ENCODE peak calls at places on chromosomes 4 and X, in five cellular contexts. One of them, this sample, is unnamed.

GRCh38 chrX:126551725-126552312 is 795 bp downstream of the DCAF12L1 start:
- DNase-seq in adrenal gland: no peak
- DNase-seq in uterus: no peak
- DNase-seq in Peyer's patch: no peak
- DNase-seq in stomach: no peak
- DNase-seq in this sample: peak; percentile 1

GRCh38 chrX:17590892-17591740 is 146.2 kb upstream of the SCML1 start:
- DNase-seq in adrenal gland: peak; percentile 75
- DNase-seq in uterus: peak; percentile 71
- DNase-seq in Peyer's patch: no peak
- DNase-seq in stomach: peak; percentile 65
- DNase-seq in this sample: peak; percentile 66

GRCh38 chr4:11299016-11299415 is 129.7 kb downstream of the HS3ST1 start:
- DNase-seq in adrenal gland: no peak
- DNase-seq in uterus: no peak
- DNase-seq in Peyer's patch: no peak
- DNase-seq in stomach: no peak
- DNase-seq in this sample: no peak

GRCh38 chr4:138301536-138301935 is 59.4 kb upstream of the SLC7A11 start:
- DNase-seq in adrenal gland: no peak
- DNase-seq in uterus: no peak
- DNase-seq in Peyer's patch: no peak
- DNase-seq in stomach: no peak
- DNase-seq in this sample: peak; percentile 3

GRCh38 chrX:40154229-40154852 is 56.6 kb upstream of the BCOR start:
- DNase-seq in adrenal gland: peak; percentile 65
- DNase-seq in uterus: no peak
- DNase-seq in Peyer's patch: no peak
- DNase-seq in stomach: no peak
- DNase-seq in this sample: peak; percentile 60

GRCh38 chr4:176547005-176547404 is 227.2 kb downstream of the SPCS3 start:
- DNase-seq in adrenal gland: no peak
- DNase-seq in uterus: no peak
- DNase-seq in Peyer's patch: no peak
- DNase-seq in stomach: no peak
- DNase-seq in this sample: no peak

GRCh38 chr4:92210906-92211305 is 92.9 kb upstream of the GRID2 start:
- DNase-seq in adrenal gland: no peak
- DNase-seq in uterus: no peak
- DNase-seq in Peyer's patch: no peak
- DNase-seq in stomach: no peak
- DNase-seq in this sample: no peak

GRCh38 chrX:130224810-130225209 is 43.9 kb downstream of the ZNF280C start:
- DNase-seq in adrenal gland: no peak
- DNase-seq in uterus: no peak
- DNase-seq in Peyer's patch: no peak
- DNase-seq in stomach: no peak
- DNase-seq in this sample: no peak

GRCh38 chr4:102268355-102268754 is 76.9 kb downstream of the SLC39A8 start:
- DNase-seq in adrenal gland: no peak
- DNase-seq in uterus: no peak
- DNase-seq in Peyer's patch: no peak
- DNase-seq in stomach: no peak
- DNase-seq in this sample: no peak

GRCh38 chrX:103727115-103727514 is 16.4 kb downstream of the TMEM31 start:
- DNase-seq in adrenal gland: no peak
- DNase-seq in uterus: no peak
- DNase-seq in Peyer's patch: no peak
- DNase-seq in stomach: no peak
- DNase-seq in this sample: no peak

GRCh38 chr4:94545296-94545695 is 93.6 kb downstream of the PDLIM5 start:
- DNase-seq in adrenal gland: no peak
- DNase-seq in uterus: no peak
- DNase-seq in Peyer's patch: no peak
- DNase-seq in stomach: no peak
- DNase-seq in this sample: no peak

GRCh38 chrX:84144281-84144680 is 43.7 kb downstream of the RPS6KA6 start:
- DNase-seq in adrenal gland: no peak
- DNase-seq in uterus: no peak
- DNase-seq in Peyer's patch: no peak
- DNase-seq in stomach: no peak
- DNase-seq in this sample: no peak

GRCh38 chrX:46642145-46642544 is 68.6 kb downstream of the CHST7 start:
- DNase-seq in adrenal gland: peak; percentile 12
- DNase-seq in uterus: no peak
- DNase-seq in Peyer's patch: no peak
- DNase-seq in stomach: no peak
- DNase-seq in this sample: peak; percentile 79

GRCh38 chr4:182074842-182075241 is 168.4 kb upstream of the TENM3 start:
- DNase-seq in adrenal gland: no peak
- DNase-seq in uterus: no peak
- DNase-seq in Peyer's patch: no peak
- DNase-seq in stomach: no peak
- DNase-seq in this sample: peak; percentile 2

GRCh38 chr4:168723020-168723419 is 226.2 kb downstream of the PALLD start:
- DNase-seq in adrenal gland: peak; percentile 38
- DNase-seq in uterus: no peak
- DNase-seq in Peyer's patch: no peak
- DNase-seq in stomach: no peak
- DNase-seq in this sample: peak; percentile 64

GRCh38 chr4:138775890-138776289 is 239.7 kb upstream of the NOCT start:
- DNase-seq in adrenal gland: peak; percentile 1
- DNase-seq in uterus: no peak
- DNase-seq in Peyer's patch: no peak
- DNase-seq in stomach: no peak
- DNase-seq in this sample: no peak

GRCh38 chr4:128861856-128862518 is 52.5 kb downstream of the JADE1 start:
- DNase-seq in adrenal gland: no peak
- DNase-seq in uterus: no peak
- DNase-seq in Peyer's patch: no peak
- DNase-seq in stomach: no peak
- DNase-seq in this sample: no peak

GRCh38 chrX:51860679-51861078 is 32.7 kb upstream of the MAGED1 start:
- DNase-seq in adrenal gland: peak; percentile 11
- DNase-seq in uterus: peak; percentile 17
- DNase-seq in Peyer's patch: no peak
- DNase-seq in stomach: no peak
- DNase-seq in this sample: no peak

GRCh38 chr4:154569028-154569427 is 6.2 kb downstream of the FGB start:
- DNase-seq in adrenal gland: no peak
- DNase-seq in uterus: no peak
- DNase-seq in Peyer's patch: no peak
- DNase-seq in stomach: no peak
- DNase-seq in this sample: no peak

GRCh38 chr4:106421441-106422296 is 53.1 kb upstream of the GIMD1 start:
- DNase-seq in adrenal gland: no peak
- DNase-seq in uterus: no peak
- DNase-seq in Peyer's patch: no peak
- DNase-seq in stomach: no peak
- DNase-seq in this sample: no peak

GRCh38 chr4:112214397-112215264 is 17.0 kb upstream of the AP1AR start:
- DNase-seq in adrenal gland: no peak
- DNase-seq in uterus: no peak
- DNase-seq in Peyer's patch: no peak
- DNase-seq in stomach: no peak
- DNase-seq in this sample: no peak

GRCh38 chrX:136671006-136671610 is 23.1 kb downstream of the CD40LG start:
- DNase-seq in adrenal gland: no peak
- DNase-seq in uterus: no peak
- DNase-seq in Peyer's patch: no peak
- DNase-seq in stomach: no peak
- DNase-seq in this sample: no peak

GRCh38 chr4:54902261-54902660 is 223.1 kb downstream of the KDR start:
- DNase-seq in adrenal gland: no peak
- DNase-seq in uterus: no peak
- DNase-seq in Peyer's patch: no peak
- DNase-seq in stomach: no peak
- DNase-seq in this sample: peak; percentile 63

GRCh38 chrX:3362956-3363355 is 16.5 kb upstream of the MXRA5 start:
- DNase-seq in adrenal gland: no peak
- DNase-seq in uterus: no peak
- DNase-seq in Peyer's patch: no peak
- DNase-seq in stomach: no peak
- DNase-seq in this sample: peak; percentile 68

GRCh38 chr4:184826315-184827266 is 823 bp upstream of the ACSL1 start:
- DNase-seq in adrenal gland: peak; percentile 47
- DNase-seq in uterus: peak; percentile 35
- DNase-seq in Peyer's patch: peak; percentile 51
- DNase-seq in stomach: peak; percentile 46
- DNase-seq in this sample: no peak

GRCh38 chr4:11724731-11725130 is 296.0 kb upstream of the HS3ST1 start:
- DNase-seq in adrenal gland: no peak
- DNase-seq in uterus: no peak
- DNase-seq in Peyer's patch: no peak
- DNase-seq in stomach: no peak
- DNase-seq in this sample: no peak

GRCh38 chr4:82839624-82840023 is 41.0 kb upstream of the SCD5 start:
- DNase-seq in adrenal gland: no peak
- DNase-seq in uterus: no peak
- DNase-seq in Peyer's patch: no peak
- DNase-seq in stomach: no peak
- DNase-seq in this sample: no peak

GRCh38 chrX:101658661-101659477 is 781 bp downstream of the ARMCX2 start:
- DNase-seq in adrenal gland: peak; percentile 78
- DNase-seq in uterus: peak; percentile 76
- DNase-seq in Peyer's patch: peak; percentile 72
- DNase-seq in stomach: peak; percentile 69
- DNase-seq in this sample: peak; percentile 78

DNA sequence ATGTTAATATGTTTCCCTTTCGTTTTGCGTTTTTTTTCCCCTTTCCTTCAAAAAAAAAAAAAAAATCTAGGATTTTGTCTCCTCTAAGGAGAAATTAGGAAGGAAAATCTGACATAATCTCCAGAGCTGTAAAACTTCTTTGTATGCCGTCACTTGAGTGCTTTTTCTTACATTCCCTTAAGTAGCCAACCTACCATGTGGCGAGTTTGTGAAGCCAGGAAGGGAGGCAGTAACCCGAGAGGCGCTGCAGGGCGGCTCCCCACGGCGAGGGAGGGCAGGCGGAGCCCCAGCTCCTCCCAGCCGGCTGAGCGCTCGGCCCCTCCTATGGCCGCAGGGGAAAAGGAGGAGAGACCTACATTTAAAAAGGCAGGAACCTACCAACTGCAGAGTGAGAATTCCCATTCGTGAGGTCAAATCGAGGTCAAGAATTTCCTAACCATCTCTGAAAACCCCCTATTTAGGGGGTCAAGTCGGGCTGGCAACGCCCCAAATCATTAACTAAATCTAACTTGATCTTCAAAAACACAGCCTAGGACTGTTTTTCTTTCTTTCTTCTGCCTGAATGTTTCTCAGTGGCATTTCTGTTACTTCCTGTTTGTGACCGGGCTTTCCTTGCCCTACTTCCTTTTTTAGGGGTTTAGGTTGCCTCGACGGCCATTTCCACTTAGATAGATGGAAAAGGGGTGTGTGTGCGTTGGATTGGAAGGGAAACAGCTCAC is 345.1 kb upstream of the KLF3 start:
- DNase-seq in adrenal gland: peak; percentile 90
- DNase-seq in uterus: peak; percentile 91
- DNase-seq in Peyer's patch: peak; percentile 71
- DNase-seq in stomach: peak; percentile 89
- DNase-seq in this sample: peak; percentile 91
- TF ChIP-seq POLR2A in adrenal gland: peak; percentile 69
- TF ChIP-seq POLR2A in uterus: no peak
- TF ChIP-seq POLR2A in Peyer's patch: peak; percentile 32
- TF ChIP-seq POLR2A in stomach: no peak
- TF ChIP-seq POLR2A in this sample: no peak

DNA sequence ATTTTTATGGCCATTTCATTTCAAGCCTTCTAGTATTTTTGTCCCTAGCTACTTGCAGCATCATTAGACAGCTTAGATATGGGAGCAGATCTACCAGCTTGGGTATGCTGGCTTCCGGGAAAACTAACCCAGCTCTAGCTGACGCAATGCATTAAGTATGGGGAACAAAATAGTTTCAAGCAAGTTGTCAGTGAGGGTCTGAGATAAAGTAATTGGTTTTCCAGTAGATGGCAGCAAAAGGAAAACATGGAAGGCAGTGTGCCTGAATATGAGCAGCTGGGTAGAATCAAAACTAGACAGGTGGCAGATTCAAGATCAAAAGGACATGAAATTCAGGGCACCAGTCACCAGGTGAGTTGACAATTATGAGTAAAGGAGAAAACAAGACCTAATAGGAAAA is 340.9 kb upstream of the CTSO start:
- DNase-seq in adrenal gland: no peak
- DNase-seq in uterus: no peak
- DNase-seq in Peyer's patch: no peak
- DNase-seq in stomach: no peak
- DNase-seq in this sample: no peak
- TF ChIP-seq CTCF in adrenal gland: no peak
- TF ChIP-seq CTCF in uterus: peak; percentile 11
- TF ChIP-seq CTCF in Peyer's patch: no peak
- TF ChIP-seq CTCF in stomach: no peak
- TF ChIP-seq CTCF in this sample: no peak

GRCh38 chr4:77015390-77015789 is 60.4 kb downstream of the CCNI start:
- DNase-seq in adrenal gland: no peak
- DNase-seq in uterus: no peak
- DNase-seq in Peyer's patch: no peak
- DNase-seq in stomach: no peak
- DNase-seq in this sample: no peak
- TF ChIP-seq POLR2A in adrenal gland: no peak
- TF ChIP-seq POLR2A in uterus: no peak
- TF ChIP-seq POLR2A in Peyer's patch: no peak
- TF ChIP-seq POLR2A in stomach: no peak
- TF ChIP-seq POLR2A in this sample: no peak

DNA sequence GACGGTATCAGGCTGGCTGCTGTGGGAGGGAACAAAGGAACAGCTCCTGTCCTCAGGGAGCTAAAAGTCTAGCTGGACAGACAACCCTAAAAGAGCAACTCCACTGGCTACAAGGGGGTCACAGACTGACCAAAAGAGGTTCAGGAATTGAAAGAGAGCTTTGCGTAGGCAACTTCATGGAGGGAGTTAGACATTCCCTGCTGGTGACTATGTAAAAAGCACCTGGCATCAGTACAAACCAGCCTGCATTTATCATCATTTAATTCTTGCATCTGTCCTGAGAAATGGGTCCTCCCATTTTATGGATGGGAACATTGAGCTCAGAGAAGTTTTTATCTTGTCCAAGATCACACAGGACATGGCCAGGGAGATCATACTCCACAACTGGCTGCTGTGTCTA is 1.4 kb upstream of the LGI2 start:
- DNase-seq in adrenal gland: no peak
- DNase-seq in uterus: no peak
- DNase-seq in Peyer's patch: no peak
- DNase-seq in stomach: no peak
- DNase-seq in this sample: no peak
- TF ChIP-seq CTCF in adrenal gland: no peak
- TF ChIP-seq CTCF in uterus: no peak
- TF ChIP-seq CTCF in Peyer's patch: no peak
- TF ChIP-seq CTCF in stomach: no peak
- TF ChIP-seq CTCF in this sample: no peak

This sample was measured in thyroid gland.